ENCODE peak calls at places on chromosome 14, in four cellular contexts. B is A549, F is upper lobe of right lung, C is cardiac muscle cell. R is an unnamed sample.
A peak's percentile ranks its signal among the peaks of the same experiment; 100 is the strongest.

GRCh38 chr14:100426331-100426730 is 103.2 kb downstream of the SLC25A47 start:
- DNase-seq in B (no peak), F (no peak), C (no peak), R (no peak)

GRCh38 chr14:30482270-30482669 is 76.7 kb upstream of the G2E3 start:
- DNase-seq in B (no peak), F (no peak), C (no peak), R (no peak)

GRCh38 chr14:90388437-90388836 is 8.4 kb upstream of the CALM1 start:
- DNase-seq in B (peak; percentile 52), F (no peak), C (peak; percentile 70), R (no peak)

GRCh38 chr14:38074091-38074490 is 133.6 kb upstream of the SSTR1 start:
- DNase-seq in B (no peak), F (no peak), C (no peak), R (no peak)

GRCh38 chr14:104221636-104222375 is 83.4 kb downstream of the KIF26A start:
- DNase-seq in B (no peak), F (peak; percentile 56), C (no peak), R (no peak)

GRCh38 chr14:30656190-30656632 is 34.1 kb downstream of the SCFD1 start:
- DNase-seq in B (peak; percentile 21), F (no peak), C (peak; percentile 48), R (peak; percentile 17)

GRCh38 chr14:74955229-74955999 is at the start of gene PGF:
- DNase-seq in B (peak; percentile 50), F (peak; percentile 84), C (peak; percentile 51), R (no peak)

GRCh38 chr14:101587403-101587998 is 26.2 kb downstream of the DIO3 start:
- DNase-seq in B (no peak), F (peak; percentile 38), C (no peak), R (no peak)

GRCh38 chr14:89221109-89221508 is 195.9 kb downstream of the FOXN3 start:
- DNase-seq in B (no peak), F (no peak), C (peak; percentile 81), R (no peak)

GRCh38 chr14:72479471-72479931 is 414.4 kb downstream of the DPF3 start:
- DNase-seq in B (no peak), F (no peak), C (no peak), R (no peak)

GRCh38 chr14:33210304-33210703 is 271.6 kb downstream of the NPAS3 start:
- DNase-seq in B (no peak), F (no peak), C (peak; percentile 38), R (no peak)

GRCh38 chr14:72472845-72473244 is 421.1 kb downstream of the DPF3 start:
- DNase-seq in B (no peak), F (no peak), C (no peak), R (no peak)

GRCh38 chr14:89489796-89490506 is 72.9 kb upstream of the FOXN3 start:
- DNase-seq in B (no peak), F (no peak), C (peak; percentile 17), R (no peak)

GRCh38 chr14:53152909-53153701 is at the start of gene DDHD1:
- DNase-seq in B (peak; percentile 81), F (peak; percentile 91), C (peak; percentile 78), R (peak; percentile 75)

GRCh38 chr14:101823511-101824120 is 62.1 kb downstream of the PPP2R5C start:
- DNase-seq in B (no peak), F (no peak), C (peak; percentile 17), R (no peak)

GRCh38 chr14:24422694-24423531 is 6.6 kb downstream of the CBLN3 start:
- DNase-seq in B (no peak), F (no peak), C (no peak), R (no peak)

GRCh38 chr14:73467377-73467776 is 9.0 kb upstream of the NUMB start:
- DNase-seq in B (no peak), F (peak; percentile 73), C (peak; percentile 74), R (no peak)

GRCh38 chr14:27012641-27013040 is 414.8 kb upstream of the NOVA1 start:
- DNase-seq in B (no peak), F (no peak), C (no peak), R (no peak)

GRCh38 chr14:92603309-92604257 is 90.0 kb downstream of the RIN3 start:
- DNase-seq in B (no peak), F (peak; percentile 77), C (peak; percentile 94), R (no peak)

GRCh38 chr14:105045710-105046326 is 19.4 kb downstream of the GPR132 start:
- DNase-seq in B (peak; percentile 91), F (peak; percentile 96), C (peak; percentile 87), R (peak; percentile 94)

GRCh38 chr14:66105819-66106218 is 380.4 kb upstream of the CCDC196 start:
- DNase-seq in B (no peak), F (no peak), C (peak; percentile 58), R (no peak)

GRCh38 chr14:103904493-103905107 is 23.7 kb upstream of the TDRD9 start:
- DNase-seq in B (no peak), F (no peak), C (no peak), R (no peak)

GRCh38 chr14:84064756-84065155 is 1465.2 kb upstream of the FLRT2 start:
- DNase-seq in B (no peak), F (no peak), C (no peak), R (no peak)

GRCh38 chr14:85566603-85567002 is 36.7 kb downstream of the FLRT2 start:
- DNase-seq in B (no peak), F (no peak), C (peak; percentile 72), R (no peak)

DNA sequence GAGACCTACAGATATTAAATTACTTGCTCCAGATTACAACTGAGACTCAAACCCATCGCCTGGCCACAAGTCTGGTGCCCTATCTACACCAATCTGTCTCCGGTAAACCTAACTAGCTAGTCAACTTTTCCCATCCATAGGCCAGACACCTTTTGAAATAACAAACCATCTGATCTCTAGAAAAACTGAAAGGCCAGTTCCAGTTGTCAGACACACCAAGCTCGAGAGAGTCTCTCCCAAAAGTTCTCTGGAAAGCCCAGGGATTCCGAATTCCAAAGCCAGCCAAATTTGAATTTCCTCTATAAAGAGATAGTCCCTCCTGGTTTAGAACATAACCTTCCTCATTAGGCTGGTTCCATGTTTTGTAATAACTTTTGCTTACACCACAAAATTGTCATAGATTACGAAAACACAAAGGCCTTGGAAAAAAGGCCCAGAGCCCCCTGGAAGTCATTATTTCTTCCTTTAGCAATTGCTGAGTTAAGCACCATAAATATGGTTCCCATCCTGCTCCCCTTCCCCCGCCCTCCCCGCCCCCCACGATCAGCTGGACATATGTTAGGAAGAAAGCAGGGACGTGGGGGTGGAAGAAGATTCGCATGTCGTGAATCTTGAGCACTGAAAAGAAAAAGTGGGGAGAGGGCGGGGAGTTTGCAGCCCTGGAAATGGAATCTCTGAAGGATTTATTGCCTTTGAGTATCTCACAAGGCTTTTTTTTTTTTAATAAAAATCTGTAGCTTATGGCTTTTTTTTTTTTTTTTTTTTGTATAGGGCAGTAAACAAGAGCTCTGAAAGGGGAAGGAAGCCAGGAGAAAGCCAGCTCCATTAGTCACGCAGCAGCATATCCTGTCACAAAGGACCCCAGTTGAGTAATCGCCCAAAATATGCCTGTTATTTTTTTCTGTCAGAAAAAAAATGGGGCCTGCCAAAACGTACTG is 110.4 kb downstream of the ZFP36L1 start:
- DNase-seq in B (peak; percentile 78), F (peak; percentile 46), C (peak; percentile 98), R (peak; percentile 52)
- H3K27ac ChIP-seq in B (peak overlapping the region; percentile 94), F (peak overlapping the region; percentile 78), C (no peak overlapping the region), R (peak overlapping the region; percentile 81)

DNA sequence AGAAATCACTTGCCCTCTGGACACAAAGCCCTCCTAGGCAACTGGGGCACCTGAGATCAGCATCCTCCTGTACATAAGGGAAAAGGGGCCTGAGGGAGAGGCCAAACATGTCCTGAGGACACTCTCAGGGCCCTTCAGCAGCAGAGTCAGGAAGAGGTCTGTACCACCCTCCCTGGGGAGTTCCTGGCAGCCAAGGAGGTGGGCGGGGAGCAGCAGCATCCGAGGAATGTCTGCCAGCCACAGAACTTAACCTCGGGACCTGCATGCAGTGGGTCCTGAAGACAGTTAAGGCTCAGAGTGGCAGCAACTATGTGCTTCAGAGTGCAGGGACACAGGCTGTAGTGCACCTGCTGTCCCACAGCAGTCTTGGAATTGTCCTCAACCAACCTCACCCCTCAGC is 62.1 kb downstream of the SPTB start:
- DNase-seq in B (no peak), F (no peak), C (no peak), R (no peak)
- TF ChIP-seq CTCF in B (no peak), F (no peak), C (no peak), R (no peak)

GRCh38 chr14:54643696-54644176 is 76.8 kb downstream of the SAMD4A start:
- DNase-seq in B (no peak), F (no peak), C (no peak), R (no peak)
- H3K27ac ChIP-seq in B (no peak overlapping the region), F (no peak overlapping the region), C (peak overlapping the region; percentile 58), R (no peak overlapping the region)

GRCh38 chr14:55351111-55351510 is 60.5 kb downstream of the ATG14 start:
- DNase-seq in B (no peak), F (no peak), C (no peak), R (no peak)

GRCh38 chr14:55348766-55349453 is 62.7 kb downstream of the ATG14 start:
- DNase-seq in B (no peak), F (no peak), C (no peak), R (no peak)

GRCh38 chr14:55352201-55352600 is 59.4 kb downstream of the ATG14 start:
- DNase-seq in B (no peak), F (no peak), C (no peak), R (no peak)

GRCh38 chr14:55349565-55349964 is 62.1 kb downstream of the ATG14 start:
- DNase-seq in B (no peak), F (no peak), C (no peak), R (no peak)

GRCh38 chr14:55350461-55350860 is 61.2 kb downstream of the ATG14 start:
- DNase-seq in B (no peak), F (no peak), C (no peak), R (no peak)
- TF ChIP-seq CTCF in B (no peak), F (no peak), C (no peak), R (no peak)